ENCODE peak calls at places on chromosomes 12 and 14, in four cellular contexts. One of them, this sample, is unnamed.

GRCh38 chr12:106249411-106250135 is 1.8 kb upstream of the CKAP4 start:
- DNase-seq in hepatocyte: no peak
- DNase-seq in neural progenitor cell: no peak
- DNase-seq in HCT116: no peak
- DNase-seq in this sample: no peak

GRCh38 chr14:88045705-88046104 is 40.8 kb downstream of the GPR65 start:
- DNase-seq in neural progenitor cell: no peak
- DNase-seq in HCT116: no peak
- DNase-seq in hepatocyte: no peak
- DNase-seq in this sample: no peak

GRCh38 chr14:59267046-59267445 is 78.6 kb downstream of the DAAM1 start:
- DNase-seq in neural progenitor cell: no peak
- DNase-seq in hepatocyte: no peak
- DNase-seq in HCT116: no peak
- DNase-seq in this sample: no peak

GRCh38 chr12:57208946-57209282 is 7.7 kb upstream of the NXPH4 start:
- DNase-seq in hepatocyte: no peak
- DNase-seq in HCT116: no peak
- DNase-seq in neural progenitor cell: no peak
- DNase-seq in this sample: no peak

GRCh38 chr12:66813137-66813867 is 134.4 kb upstream of the GRIP1 start:
- DNase-seq in HCT116: no peak
- DNase-seq in hepatocyte: no peak
- DNase-seq in neural progenitor cell: no peak
- DNase-seq in this sample: no peak

GRCh38 chr12:9634177-9634803 is 26.6 kb upstream of the KLRB1 start:
- DNase-seq in HCT116: no peak
- DNase-seq in neural progenitor cell: peak; percentile 57
- DNase-seq in hepatocyte: peak; percentile 64
- DNase-seq in this sample: peak; percentile 56

GRCh38 chr14:52032196-52032865 is 36.5 kb downstream of the NID2 start:
- DNase-seq in HCT116: no peak
- DNase-seq in neural progenitor cell: no peak
- DNase-seq in hepatocyte: no peak
- DNase-seq in this sample: peak; percentile 70

GRCh38 chr12:22083167-22083566 is 37.1 kb downstream of the CMAS start:
- DNase-seq in neural progenitor cell: no peak
- DNase-seq in HCT116: peak; percentile 12
- DNase-seq in hepatocyte: no peak
- DNase-seq in this sample: peak; percentile 50

GRCh38 chr14:65879218-65880009 is 466.9 kb downstream of the FUT8 start:
- DNase-seq in hepatocyte: no peak
- DNase-seq in HCT116: peak; percentile 7
- DNase-seq in neural progenitor cell: no peak
- DNase-seq in this sample: peak; percentile 95

GRCh38 chr14:53265025-53265424 is 111.9 kb upstream of the DDHD1 start:
- DNase-seq in HCT116: no peak
- DNase-seq in neural progenitor cell: no peak
- DNase-seq in hepatocyte: no peak
- DNase-seq in this sample: no peak

GRCh38 chr12:115619889-115620288 is 657.6 kb downstream of the MED13L start:
- DNase-seq in hepatocyte: no peak
- DNase-seq in HCT116: no peak
- DNase-seq in neural progenitor cell: no peak
- DNase-seq in this sample: no peak

GRCh38 chr14:63770187-63770807 is 42.4 kb upstream of the SGPP1 start:
- DNase-seq in HCT116: peak; percentile 36
- DNase-seq in hepatocyte: peak; percentile 63
- DNase-seq in neural progenitor cell: peak; percentile 21
- DNase-seq in this sample: peak; percentile 73

GRCh38 chr14:58871972-58872530 is 234.3 kb downstream of the DACT1 start:
- DNase-seq in HCT116: no peak
- DNase-seq in neural progenitor cell: no peak
- DNase-seq in hepatocyte: no peak
- DNase-seq in this sample: peak; percentile 41

GRCh38 chr14:96741151-96741977 is 55.8 kb upstream of the VRK1 start:
- DNase-seq in neural progenitor cell: peak; percentile 79
- DNase-seq in hepatocyte: peak; percentile 73
- DNase-seq in HCT116: no peak
- DNase-seq in this sample: peak; percentile 68

GRCh38 chr14:106141242-106142220 is 615.1 kb downstream of the TMEM121 start:
- DNase-seq in neural progenitor cell: no peak
- DNase-seq in HCT116: no peak
- DNase-seq in hepatocyte: no peak
- DNase-seq in this sample: no peak

GRCh38 chr14:95273041-95273978 is 46.4 kb downstream of the CLMN start:
- DNase-seq in neural progenitor cell: no peak
- DNase-seq in hepatocyte: peak; percentile 80
- DNase-seq in HCT116: no peak
- DNase-seq in this sample: peak; percentile 12

GRCh38 chr12:7017870-7018349 is 366 bp downstream of the LPCAT3 start:
- DNase-seq in neural progenitor cell: no peak
- DNase-seq in hepatocyte: no peak
- DNase-seq in HCT116: no peak
- DNase-seq in this sample: no peak

GRCh38 chr12:87930033-87930432 is 99.2 kb downstream of the C12orf50 start:
- DNase-seq in HCT116: no peak
- DNase-seq in neural progenitor cell: no peak
- DNase-seq in hepatocyte: no peak
- DNase-seq in this sample: peak; percentile 63

GRCh38 chr12:5470221-5470620 is 38.3 kb downstream of the NTF3 start:
- DNase-seq in neural progenitor cell: no peak
- DNase-seq in HCT116: no peak
- DNase-seq in hepatocyte: no peak
- DNase-seq in this sample: no peak

GRCh38 chr14:87081004-87081403 is 912.0 kb downstream of the GALC start:
- DNase-seq in HCT116: no peak
- DNase-seq in hepatocyte: no peak
- DNase-seq in neural progenitor cell: no peak
- DNase-seq in this sample: no peak

GRCh38 chr12:4567073-4567881 is 5.3 kb downstream of the DYRK4 start:
- DNase-seq in hepatocyte: no peak
- DNase-seq in HCT116: no peak
- DNase-seq in neural progenitor cell: no peak
- DNase-seq in this sample: no peak

GRCh38 chr14:33534636-33535035 is 416.2 kb downstream of the EGLN3 start:
- DNase-seq in HCT116: no peak
- DNase-seq in hepatocyte: no peak
- DNase-seq in neural progenitor cell: no peak
- DNase-seq in this sample: no peak

GRCh38 chr12:49537709-49538601 is 875 bp upstream of the KCNH3 start:
- DNase-seq in HCT116: no peak
- DNase-seq in hepatocyte: peak; percentile 31
- DNase-seq in neural progenitor cell: peak; percentile 76
- DNase-seq in this sample: peak; percentile 45

GRCh38 chr12:29427964-29428363 is 47.0 kb upstream of the ERGIC2 start:
- DNase-seq in hepatocyte: peak; percentile 10
- DNase-seq in HCT116: peak; percentile 36
- DNase-seq in neural progenitor cell: peak; percentile 23
- DNase-seq in this sample: no peak

GRCh38 chr14:55533960-55534359 is 46.0 kb upstream of the KTN1 start:
- DNase-seq in neural progenitor cell: no peak
- DNase-seq in HCT116: no peak
- DNase-seq in hepatocyte: no peak
- DNase-seq in this sample: no peak

GRCh38 chr12:20368653-20369163 is 371 bp downstream of the PDE3A start:
- DNase-seq in hepatocyte: peak; percentile 63
- DNase-seq in neural progenitor cell: peak; percentile 76
- DNase-seq in HCT116: no peak
- DNase-seq in this sample: peak; percentile 63

GRCh38 chr12:7142057-7142644 is 12.0 kb downstream of the CLSTN3 start:
- DNase-seq in hepatocyte: peak; percentile 64
- DNase-seq in HCT116: no peak
- DNase-seq in neural progenitor cell: peak; percentile 70
- DNase-seq in this sample: peak; percentile 75

GRCh38 chr12:93427779-93428564 is 13.8 kb downstream of the UBE2N start:
- DNase-seq in HCT116: no peak
- DNase-seq in neural progenitor cell: no peak
- DNase-seq in hepatocyte: no peak
- DNase-seq in this sample: peak; percentile 56
- H3K4me2 ChIP-seq in HCT116: no peak overlapping the region
- H3K4me2 ChIP-seq in neural progenitor cell: no peak overlapping the region
- H3K4me2 ChIP-seq in hepatocyte: peak overlapping the region; percentile 19
- H3K4me2 ChIP-seq in this sample: peak overlapping the region; percentile 46

DNA sequence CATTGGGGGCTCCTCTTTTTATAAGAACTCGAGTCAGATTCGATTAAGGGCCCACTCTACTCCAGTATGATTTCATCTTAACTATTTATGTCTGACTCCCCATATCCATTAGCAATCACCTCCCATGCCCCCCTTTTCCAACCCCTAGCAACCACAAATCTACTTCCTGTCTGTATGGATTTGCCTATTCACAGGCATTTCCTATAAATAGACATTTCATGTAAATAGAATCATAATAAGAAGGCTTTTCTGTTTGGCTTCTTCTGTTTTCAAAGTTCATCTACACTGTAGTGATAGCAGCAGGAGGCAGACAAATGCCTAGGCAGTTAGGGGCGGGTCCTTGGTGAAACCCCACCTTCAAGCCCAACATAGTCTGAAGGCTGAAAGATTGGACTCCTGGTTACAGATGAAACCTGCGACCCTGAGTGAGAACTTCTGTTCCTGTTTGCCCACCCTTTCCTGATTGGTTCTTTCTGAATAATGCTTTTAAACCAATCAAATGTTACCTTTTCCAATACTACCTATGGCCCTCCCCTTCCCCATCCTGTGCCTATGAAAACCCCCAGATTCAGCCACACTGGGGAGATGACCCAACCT is 62.1 kb upstream of the HECTD1 start:
- DNase-seq in neural progenitor cell: no peak
- DNase-seq in hepatocyte: no peak
- DNase-seq in HCT116: no peak
- DNase-seq in this sample: peak; percentile 14
- TF ChIP-seq EZH2phosphoT487 in neural progenitor cell: no peak
- TF ChIP-seq EZH2phosphoT487 in hepatocyte: no peak
- TF ChIP-seq EZH2phosphoT487 in HCT116: no peak
- TF ChIP-seq EZH2phosphoT487 in this sample: no peak

DNA sequence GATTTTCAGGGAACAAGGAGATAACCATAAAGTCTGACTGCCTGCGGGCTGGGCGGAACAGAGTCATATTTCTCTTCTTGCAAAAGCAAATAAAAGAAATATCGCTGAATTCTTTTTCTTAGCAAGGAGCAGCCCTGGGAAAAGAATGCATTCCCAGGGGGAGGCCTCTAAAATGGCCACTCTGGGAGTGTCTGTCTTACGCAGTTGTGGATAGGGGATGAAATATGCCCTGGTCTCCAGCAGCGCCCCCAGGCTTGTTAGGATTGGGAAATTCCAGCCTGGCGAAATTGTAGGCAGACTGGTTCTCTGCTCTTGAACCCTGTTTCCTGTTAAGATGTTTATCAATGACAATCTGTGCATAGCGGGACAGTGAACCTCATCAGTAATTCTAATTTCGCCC is 40.5 kb downstream of the PCNX1 start:
- DNase-seq in HCT116: no peak
- DNase-seq in hepatocyte: no peak
- DNase-seq in neural progenitor cell: no peak
- DNase-seq in this sample: no peak
- H3K9me3 ChIP-seq in HCT116: peaks cover 7% of the 10 kb centered on the region
- H3K9me3 ChIP-seq in hepatocyte: no peaks in the 10 kb centered on the region
- H3K9me3 ChIP-seq in neural progenitor cell: peaks cover 14% of the 10 kb centered on the region
- H3K9me3 ChIP-seq in this sample: no peaks in the 10 kb centered on the region

GRCh38 chr12:124395986-124396385 is 101.1 kb downstream of the RFLNA start:
- DNase-seq in neural progenitor cell: no peak
- DNase-seq in hepatocyte: no peak
- DNase-seq in HCT116: no peak
- DNase-seq in this sample: peak; percentile 64
- H3K4me2 ChIP-seq in neural progenitor cell: no peak overlapping the region
- H3K4me2 ChIP-seq in hepatocyte: no peak overlapping the region
- H3K4me2 ChIP-seq in HCT116: peak overlapping the region; percentile 24
- H3K4me2 ChIP-seq in this sample: no peak overlapping the region

GRCh38 chr12:64142382-64142781 is 79.7 kb downstream of the KICS2 start:
- DNase-seq in hepatocyte: no peak
- DNase-seq in neural progenitor cell: no peak
- DNase-seq in HCT116: no peak
- DNase-seq in this sample: no peak

GRCh38 chr12:64147860-64148259 is 74.2 kb downstream of the KICS2 start:
- DNase-seq in neural progenitor cell: no peak
- DNase-seq in HCT116: no peak
- DNase-seq in hepatocyte: no peak
- DNase-seq in this sample: no peak

GRCh38 chr12:64147011-64147671 is 75.0 kb downstream of the KICS2 start:
- DNase-seq in hepatocyte: no peak
- DNase-seq in neural progenitor cell: no peak
- DNase-seq in HCT116: no peak
- DNase-seq in this sample: no peak

GRCh38 chr12:64142784-64143183 is 79.3 kb downstream of the KICS2 start:
- DNase-seq in neural progenitor cell: no peak
- DNase-seq in hepatocyte: no peak
- DNase-seq in HCT116: no peak
- DNase-seq in this sample: no peak

DNA sequence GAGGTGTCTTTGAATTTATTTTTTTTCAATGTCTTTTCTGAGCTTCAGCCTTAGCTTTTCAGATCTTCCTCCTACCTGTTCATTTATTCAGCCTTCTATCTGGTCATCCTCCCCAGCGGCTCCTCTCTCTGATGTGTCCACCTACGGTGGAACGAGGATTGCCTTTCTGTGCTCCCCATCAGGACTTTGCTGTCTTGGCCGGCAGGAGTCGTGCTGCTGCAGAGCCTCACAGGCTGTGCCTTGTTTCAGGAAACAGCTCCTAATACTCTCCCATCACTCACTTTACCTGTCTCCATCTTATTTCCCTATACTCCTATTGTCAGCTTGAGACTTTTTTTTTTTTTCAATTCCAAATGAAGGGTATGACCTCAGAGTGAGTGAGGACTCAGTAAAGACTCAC is 76.9 kb downstream of the KICS2 start:
- DNase-seq in hepatocyte: no peak
- DNase-seq in neural progenitor cell: peak; percentile 9
- DNase-seq in HCT116: no peak
- DNase-seq in this sample: no peak
- TF ChIP-seq EZH2phosphoT487 in hepatocyte: no peak
- TF ChIP-seq EZH2phosphoT487 in neural progenitor cell: no peak
- TF ChIP-seq EZH2phosphoT487 in HCT116: no peak
- TF ChIP-seq EZH2phosphoT487 in this sample: no peak

GRCh38 chr12:71321531-71321930 is 118.1 kb upstream of the LGR5 start:
- DNase-seq in HCT116: no peak
- DNase-seq in hepatocyte: no peak
- DNase-seq in neural progenitor cell: no peak
- DNase-seq in this sample: no peak
- H3K9me3 ChIP-seq in HCT116: peaks cover 6% of the 10 kb centered on the region
- H3K9me3 ChIP-seq in hepatocyte: peaks cover 12% of the 10 kb centered on the region
- H3K9me3 ChIP-seq in neural progenitor cell: peaks cover 23% of the 10 kb centered on the region
- H3K9me3 ChIP-seq in this sample: peaks cover 6% of the 10 kb centered on the region

GRCh38 chr14:99247091-99247729 is 24.8 kb downstream of the BCL11B start:
- DNase-seq in neural progenitor cell: no peak
- DNase-seq in hepatocyte: no peak
- DNase-seq in HCT116: no peak
- DNase-seq in this sample: no peak
- H3K4me2 ChIP-seq in neural progenitor cell: peak overlapping the region; percentile 91
- H3K4me2 ChIP-seq in hepatocyte: peak overlapping the region; percentile 97
- H3K4me2 ChIP-seq in HCT116: no peak overlapping the region
- H3K4me2 ChIP-seq in this sample: no peak overlapping the region

DNA sequence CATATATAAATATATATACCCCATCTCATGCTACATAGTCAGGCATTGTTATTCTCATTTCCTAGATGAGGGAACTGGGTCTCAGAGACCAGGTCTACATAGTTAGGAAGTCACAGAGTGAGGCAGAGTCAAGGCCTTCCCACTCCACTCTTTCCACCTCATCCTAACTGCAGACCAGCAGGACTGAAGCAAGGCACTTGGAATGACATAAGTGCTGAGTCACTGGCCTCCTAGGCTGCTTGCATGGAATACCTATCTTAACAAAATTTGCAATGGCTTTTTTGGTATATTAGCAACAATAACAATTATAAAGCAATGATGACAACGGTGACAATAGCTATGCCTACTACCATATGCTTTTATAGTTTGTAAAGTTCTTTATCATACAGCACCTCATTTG is 5.4 kb upstream of the ANO4 start:
- DNase-seq in neural progenitor cell: no peak
- DNase-seq in hepatocyte: no peak
- DNase-seq in HCT116: no peak
- DNase-seq in this sample: peak; percentile 73
- TF ChIP-seq EZH2phosphoT487 in neural progenitor cell: no peak
- TF ChIP-seq EZH2phosphoT487 in hepatocyte: no peak
- TF ChIP-seq EZH2phosphoT487 in HCT116: no peak
- TF ChIP-seq EZH2phosphoT487 in this sample: no peak

This sample was measured in GM23248.